ENCODE peak calls at places on chromosomes 6 and 20, in four cellular contexts. Z is breast epithelium, N is mucosa of descending colon, Q is spleen. B is an unnamed sample. For H3K36me3, the result is how much of the 10 kb centered on the place peaks cover.

GRCh38 chr6:155120034-155120433 is 124.9 kb downstream of the TIAM2 start:
- DNase-seq in Q (no peak), Z (no peak), N (no peak), B (no peak)

GRCh38 chr6:161011509-161012480 is 20.2 kb downstream of the MAP3K4 start:
- DNase-seq in Q (no peak), Z (no peak), N (no peak), B (no peak)

GRCh38 chr6:31879901-31880300 is 1.1 kb upstream of the SLC44A4 start:
- DNase-seq in Q (no peak), Z (no peak), N (peak), B (no peak)

GRCh38 chr20:38770970-38771369 is 22.7 kb downstream of the ACTR5 start:
- DNase-seq in N (no peak), Q (no peak), Z (no peak), B (no peak)

GRCh38 chr6:21935561-21936028 is 342.0 kb downstream of the SOX4 start:
- DNase-seq in Q (no peak), N (peak), Z (no peak), B (no peak)

GRCh38 chr6:138654715-138655634 is 118.6 kb upstream of the CCDC28A start:
- DNase-seq in N (no peak), Z (no peak), Q (no peak), B (no peak)

GRCh38 chr20:63704749-63705117 is 3.0 kb downstream of the ARFRP1 start:
- DNase-seq in Q (peak), N (no peak), Z (no peak), B (no peak)

GRCh38 chr6:39294133-39294532 is 20.1 kb downstream of the KCNK17 start:
- DNase-seq in Z (no peak), N (no peak), Q (no peak), B (no peak)

GRCh38 chr20:8330785-8331699 is 199.0 kb downstream of the PLCB1 start:
- DNase-seq in N (no peak), Z (no peak), Q (no peak), B (no peak)

GRCh38 chr20:33192912-33193501 is 24.1 kb upstream of the BPIFA3 start:
- DNase-seq in Q (no peak), Z (no peak), N (no peak), B (no peak)

GRCh38 chr6:37126554-37126906 is 43.4 kb upstream of the PIM1 start:
- DNase-seq in Q (no peak), N (no peak), Z (no peak), B (no peak)

DNA sequence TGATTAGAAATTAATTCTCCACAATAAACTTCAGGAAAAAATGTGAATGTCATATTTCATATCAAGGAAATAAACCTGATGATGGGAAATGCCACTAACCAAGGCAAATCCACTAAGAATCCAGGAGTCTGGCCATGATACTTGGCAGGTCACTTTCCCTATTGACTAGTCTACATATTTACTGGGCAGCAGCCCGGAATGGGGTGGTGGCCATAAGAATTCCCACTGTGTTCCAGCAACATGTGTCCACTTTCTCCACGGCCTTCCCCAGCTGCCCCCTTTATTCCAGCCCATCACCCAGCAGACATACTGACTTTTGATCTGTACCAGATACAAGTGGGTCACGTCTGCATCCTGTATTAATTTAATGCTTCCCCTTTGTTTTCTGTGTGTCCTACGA is 234.6 kb upstream of the PRDM1 start:
- DNase-seq in N (no peak), Z (no peak), Q (no peak), B (no peak)
- H3K4me3 ChIP-seq in N (no peak), Z (no peak), Q (no peak), B (no peak)

GRCh38 chr6:106273087-106273486 is 52.5 kb downstream of the ATG5 start:
- DNase-seq in N (no peak), Q (no peak), Z (no peak), B (no peak)
- TF ChIP-seq CTCF in N (no peak), Q (no peak), Z (no peak), B (no peak)

DNA sequence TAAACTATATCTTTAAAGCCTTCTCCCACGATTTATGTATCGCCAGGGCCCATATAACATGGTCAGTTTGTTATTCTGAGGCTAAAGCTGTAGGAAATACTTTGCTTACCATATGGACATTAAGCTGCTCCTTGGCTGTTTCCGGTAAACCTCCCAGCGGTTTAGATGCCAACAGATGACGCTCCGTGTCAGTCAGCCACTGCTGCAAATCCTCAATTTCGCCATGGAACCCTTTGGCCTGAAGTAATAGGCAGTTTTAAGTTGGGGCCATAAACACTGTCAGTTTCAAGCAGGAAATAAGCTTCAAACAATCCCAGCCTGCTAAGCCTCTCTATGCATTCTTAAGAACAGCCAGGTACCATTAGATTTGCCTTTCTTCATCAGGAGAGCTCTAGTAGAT is 145.4 kb downstream of the DST start:
- DNase-seq in Z (no peak), Q (no peak), N (no peak), B (no peak)
- H3K36me3 ChIP-seq in Z (under half), Q (under half), N (under half), B (half or more)

DNA sequence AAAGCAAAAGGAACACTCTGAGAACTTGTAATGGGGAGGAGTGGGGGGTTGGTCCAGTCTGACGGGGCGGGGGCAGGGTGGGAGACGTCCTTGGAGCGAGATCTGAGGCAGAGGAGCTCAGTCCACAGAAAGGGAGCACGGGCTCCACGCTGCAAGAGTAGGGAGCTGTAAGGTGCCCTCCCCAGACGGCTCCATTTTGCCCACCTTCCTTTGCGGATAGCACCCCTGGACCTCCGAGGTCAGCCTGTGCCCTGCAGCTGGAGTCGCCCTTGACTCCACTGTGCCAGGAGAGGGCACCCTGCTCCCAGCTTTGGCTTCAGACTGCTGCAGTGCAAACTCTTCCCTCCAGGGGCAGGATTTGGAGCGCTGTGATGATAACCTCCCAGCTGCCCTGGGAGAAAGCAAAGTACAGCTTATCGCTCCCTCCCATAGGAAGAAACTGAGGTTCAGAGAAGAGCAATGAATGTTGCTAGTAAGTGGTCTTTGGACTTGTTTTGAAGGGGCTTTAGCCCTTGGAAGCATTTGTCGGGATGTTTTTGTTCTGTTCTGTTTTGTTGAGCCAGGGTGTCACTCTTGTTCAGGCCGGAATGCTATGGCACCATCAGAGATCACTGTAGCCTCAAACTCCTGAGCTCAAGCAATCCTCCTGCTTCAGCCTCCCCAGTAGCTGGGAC is 9.5 kb upstream of the AHCY start:
- DNase-seq in N (peak), Q (peak), Z (peak), B (peak)
- H3K4me3 ChIP-seq in N (no peak), Q (no peak), Z (peak), B (no peak)

GRCh38 chr20:48578397-48579098 is 249.3 kb downstream of the PREX1 start:
- DNase-seq in Z (no peak), N (no peak), Q (no peak), B (no peak)
- TF ChIP-seq CTCF in Z (no peak), N (no peak), Q (no peak), B (no peak)

GRCh38 chr6:65707134-65707826 is at the start of gene EYS:
- DNase-seq in Q (no peak), N (peak), Z (no peak), B (no peak)

GRCh38 chr6:65706436-65706835 is 590 bp downstream of the EYS start:
- DNase-seq in Z (no peak), Q (no peak), N (no peak), B (no peak)

DNA sequence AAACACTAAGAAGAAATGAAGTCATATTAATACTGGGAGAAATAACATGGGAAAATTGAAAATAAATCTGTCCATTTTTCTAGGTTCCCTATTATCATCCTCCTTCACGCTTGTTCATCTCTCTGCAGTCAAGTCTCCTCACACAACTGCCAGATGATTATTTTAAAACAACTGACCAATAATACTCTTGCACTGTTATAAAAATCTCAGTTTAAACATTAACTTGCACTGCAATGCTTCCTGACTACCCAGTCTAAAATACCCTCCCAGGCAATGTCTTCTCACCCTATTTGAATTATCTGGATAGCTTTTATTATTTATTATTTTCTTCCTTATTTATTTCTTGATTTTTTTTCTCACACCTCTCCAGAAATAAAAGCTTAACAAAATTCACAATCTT is 5.7 kb downstream of the EYS start:
- DNase-seq in Q (no peak), N (no peak), Z (no peak), B (no peak)
- H3K36me3 ChIP-seq in Q (under half), N (under half), Z (under half), B (under half)

GRCh38 chr20:47224300-47224791 is 132.2 kb downstream of the ZMYND8 start:
- DNase-seq in Z (no peak), Q (no peak), N (no peak), B (no peak)
- H3K4me3 ChIP-seq in Z (no peak), Q (no peak), N (no peak), B (no peak)

DNA sequence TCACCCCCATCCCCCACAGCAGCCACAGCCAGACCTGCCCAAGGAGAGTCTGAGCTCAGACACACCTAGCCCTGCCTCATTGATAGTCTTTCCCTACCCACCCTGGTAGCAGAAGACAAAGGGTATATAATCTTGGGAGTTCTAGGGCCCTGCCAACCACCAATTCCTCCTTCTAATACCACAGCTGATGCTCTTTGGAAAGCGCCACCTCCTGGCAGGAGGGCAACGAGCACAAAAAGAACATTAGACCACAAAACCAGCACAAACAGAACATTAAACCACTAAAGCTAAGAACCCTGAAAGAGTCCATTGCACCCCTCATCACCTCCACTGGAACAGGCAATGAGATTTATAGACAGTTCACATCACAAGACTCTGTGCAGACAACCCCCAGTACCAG is 195.8 kb upstream of the FUT9 start:
- DNase-seq in N (no peak), Z (no peak), Q (peak), B (no peak)
- TF ChIP-seq CTCF in N (no peak), Z (no peak), Q (no peak), B (no peak)